ENCODE peak calls at places on chromosomes 3 and 15, in six cellular contexts. O, B, U, X, E and S are unnamed samples.

GRCh38 chr3:20344400-20344959 is 158.5 kb upstream of the SGO1 start:
- DNase-seq in O (no peak), B (no peak), U (peak; percentile 16), X (no peak), E (no peak), S (no peak)

GRCh38 chr3:99366663-99367429 is 271.5 kb upstream of the COL8A1 start:
- DNase-seq in O (peak; percentile 7), B (no peak), U (no peak), X (peak; percentile 69), E (no peak), S (no peak)

GRCh38 chr3:47912006-47912504 is 104.2 kb downstream of the MAP4 start:
- DNase-seq in O (peak; percentile 40), B (no peak), U (peak; percentile 8), X (no peak), E (no peak), S (no peak)

GRCh38 chr3:171760475-171760874 is 49.8 kb downstream of the PLD1 start:
- DNase-seq in O (no peak), B (no peak), U (no peak), X (no peak), E (no peak), S (no peak)

GRCh38 chr15:83365370-83365938 is 81.0 kb upstream of the BNC1 start:
- DNase-seq in O (peak; percentile 72), B (no peak), U (peak; percentile 86), X (peak; percentile 48), E (no peak), S (peak; percentile 42)

GRCh38 chr3:150057227-150057626 is 86.5 kb upstream of the PFN2 start:
- DNase-seq in O (no peak), B (no peak), U (no peak), X (no peak), E (no peak), S (no peak)

GRCh38 chr3:186888569-186888968 is 41.8 kb upstream of the ST6GAL1 start:
- DNase-seq in O (no peak), B (no peak), U (no peak), X (no peak), E (no peak), S (no peak)

GRCh38 chr15:86690566-86690965 is 610.9 kb downstream of the AGBL1 start:
- DNase-seq in O (no peak), B (no peak), U (no peak), X (peak; percentile 23), E (no peak), S (no peak)

GRCh38 chr3:126371096-126371705 is 14.0 kb upstream of the KLF15 start:
- DNase-seq in O (no peak), B (no peak), U (no peak), X (no peak), E (no peak), S (no peak)

GRCh38 chr15:52790166-52790708 is at the start of gene ONECUT1:
- DNase-seq in O (peak; percentile 59), B (peak; percentile 58), U (peak; percentile 67), X (peak; percentile 72), E (peak; percentile 83), S (no peak)

GRCh38 chr3:63706321-63707085 is 54.0 kb downstream of the SNTN start:
- DNase-seq in O (peak; percentile 61), B (no peak), U (peak; percentile 60), X (no peak), E (no peak), S (no peak)

GRCh38 chr15:76116138-76116885 is 56.5 kb downstream of the TMEM266 start:
- DNase-seq in O (no peak), B (no peak), U (no peak), X (peak; percentile 95), E (no peak), S (no peak)

GRCh38 chr3:86867990-86868389 is 123.0 kb downstream of the VGLL3 start:
- DNase-seq in O (peak; percentile 7), B (no peak), U (peak; percentile 15), X (no peak), E (no peak), S (peak; percentile 47)

GRCh38 chr3:147419062-147419701 is 10.0 kb downstream of the ZIC1 start:
- DNase-seq in O (no peak), B (no peak), U (peak; percentile 74), X (peak; percentile 94), E (no peak), S (peak; percentile 5)

GRCh38 chr15:29871401-29871800 is 49.1 kb upstream of the TJP1 start:
- DNase-seq in O (no peak), B (no peak), U (no peak), X (no peak), E (no peak), S (no peak)

GRCh38 chr15:33104276-33104675 is 90.2 kb downstream of the FMN1 start:
- DNase-seq in O (peak; percentile 87), B (no peak), U (peak; percentile 90), X (no peak), E (no peak), S (peak; percentile 12)

GRCh38 chr3:48656061-48656840 is 6.4 kb downstream of the CELSR3 start:
- DNase-seq in O (peak; percentile 82), B (no peak), U (peak; percentile 90), X (peak; percentile 93), E (peak; percentile 98), S (peak; percentile 26)

GRCh38 chr15:63043391-63044076 is 987 bp downstream of the TPM1 start:
- DNase-seq in O (no peak), B (no peak), U (peak; percentile 48), X (no peak), E (no peak), S (no peak)

GRCh38 chr15:59371458-59372351 is 966 bp downstream of the MYO1E start:
- DNase-seq in O (peak; percentile 40), B (peak; percentile 28), U (peak; percentile 65), X (peak; percentile 45), E (no peak), S (no peak)

GRCh38 chr3:171977860-171978259 is 61.5 kb upstream of the FNDC3B start:
- DNase-seq in O (no peak), B (no peak), U (no peak), X (no peak), E (no peak), S (no peak)

GRCh38 chr15:41169784-41170183 is 53.7 kb upstream of the INO80 start:
- DNase-seq in O (no peak), B (no peak), U (no peak), X (no peak), E (no peak), S (no peak)

GRCh38 chr15:84929795-84930371 is 45.4 kb downstream of the SLC28A1 start:
- DNase-seq in O (peak; percentile 53), B (no peak), U (peak; percentile 39), X (no peak), E (peak; percentile 81), S (no peak)

GRCh38 chr3:25899352-25900101 is 109.6 kb downstream of the OXSM start:
- DNase-seq in O (no peak), B (no peak), U (no peak), X (peak; percentile 78), E (no peak), S (no peak)

GRCh38 chr3:46719044-46719565 is 1.4 kb upstream of the PRSS50 start:
- DNase-seq in O (no peak), B (no peak), U (no peak), X (no peak), E (peak; percentile 19), S (no peak)